ENCODE peak calls at places on chromosomes 1 and 21, in seven cellular contexts. G, C, D, M, N, J and E are unnamed samples.

GRCh38 chr21:36060159-36060921 is at the start of gene SETD4:
- DNase-seq in G (peak; percentile 93), C (peak; percentile 99), D (peak; percentile 94), M (peak; percentile 95), N (peak; percentile 94), J (peak; percentile 78), E (peak; percentile 96)

GRCh38 chr1:207309775-207310273 is 11.7 kb upstream of the CD55 start:
- DNase-seq in G (no peak), C (no peak), D (peak; percentile 32), M (peak; percentile 74), N (no peak), J (no peak), E (no peak)

GRCh38 chr1:232686346-232686745 is 56.4 kb upstream of the SIPA1L2 start:
- DNase-seq in G (no peak), C (no peak), D (no peak), M (no peak), N (no peak), J (no peak), E (no peak)

GRCh38 chr1:12525311-12526181 is 92.5 kb downstream of the DHRS3 start:
- DNase-seq in G (peak; percentile 69), C (no peak), D (peak; percentile 72), M (peak; percentile 79), N (peak; percentile 84), J (peak; percentile 47), E (no peak)

GRCh38 chr21:45538381-45539045 is 3.7 kb downstream of the SLC19A1 start:
- DNase-seq in G (peak; percentile 20), C (no peak), D (peak; percentile 7), M (no peak), N (peak; percentile 74), J (peak; percentile 8), E (no peak)

GRCh38 chr1:99943238-99943794 is 26.5 kb upstream of the SLC35A3 start:
- DNase-seq in G (no peak), C (no peak), D (no peak), M (peak; percentile 5), N (no peak), J (no peak), E (no peak)

GRCh38 chr1:87829360-87829759 is 500.7 kb downstream of the LMO4 start:
- DNase-seq in G (no peak), C (no peak), D (no peak), M (no peak), N (no peak), J (no peak), E (no peak)

GRCh38 chr1:147618077-147618569 is 52.2 kb downstream of the ACP6 start:
- DNase-seq in G (no peak), C (no peak), D (no peak), M (no peak), N (no peak), J (no peak), E (peak; percentile 79)

GRCh38 chr21:37835512-37835911 is 80.7 kb downstream of the KCNJ6 start:
- DNase-seq in G (no peak), C (no peak), D (no peak), M (no peak), N (no peak), J (no peak), E (no peak)

GRCh38 chr1:64654519-64655341 is 90.1 kb upstream of the RAVER2 start:
- DNase-seq in G (no peak), C (no peak), D (no peak), M (no peak), N (no peak), J (no peak), E (no peak)

GRCh38 chr1:15207829-15208429 is 39.1 kb upstream of the FHAD1 start:
- DNase-seq in G (peak; percentile 73), C (no peak), D (no peak), M (no peak), N (no peak), J (no peak), E (no peak)

GRCh38 chr1:32717503-32717902 is 14.9 kb upstream of the SYNC start:
- DNase-seq in G (no peak), C (no peak), D (no peak), M (no peak), N (no peak), J (no peak), E (no peak)

GRCh38 chr1:32718527-32718926 is 16.0 kb upstream of the SYNC start:
- DNase-seq in G (no peak), C (no peak), D (no peak), M (no peak), N (no peak), J (no peak), E (no peak)

GRCh38 chr1:32716312-32717126 is 13.9 kb upstream of the SYNC start:
- DNase-seq in G (peak; percentile 98), C (peak; percentile 96), D (peak; percentile 98), M (peak; percentile 68), N (peak; percentile 85), J (no peak), E (no peak)

GRCh38 chr1:32714277-32714676 is 11.7 kb upstream of the SYNC start:
- DNase-seq in G (peak; percentile 46), C (no peak), D (peak; percentile 32), M (peak; percentile 54), N (no peak), J (no peak), E (no peak)

DNA sequence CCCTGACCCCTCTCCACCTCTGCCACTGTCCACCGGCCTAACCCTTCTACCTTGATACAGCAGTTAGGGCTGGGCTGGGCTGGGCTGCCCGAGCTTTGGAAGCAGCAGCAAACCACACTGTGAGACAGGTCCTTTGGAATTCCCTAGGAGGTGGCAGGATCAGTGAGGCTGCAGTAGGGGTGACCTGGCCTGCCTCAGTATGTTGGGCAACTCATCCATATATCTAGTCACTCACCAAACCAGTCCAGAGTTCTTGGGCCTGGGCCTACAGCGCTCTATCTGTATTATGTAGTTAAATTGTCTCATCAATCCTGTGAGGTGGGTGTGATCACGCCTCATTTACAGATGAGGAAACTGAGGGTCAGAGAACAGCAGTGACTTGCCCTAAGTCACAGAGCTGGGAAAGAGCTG is 13.3 kb upstream of the SYNC start:
- DNase-seq in G (no peak), C (no peak), D (no peak), M (no peak), N (no peak), J (no peak), E (no peak)
- H3K27ac ChIP-seq in G (peak overlapping the region; percentile 92), C (no peak overlapping the region), D (peak overlapping the region; percentile 72), M (peak overlapping the region; percentile 87), N (peak overlapping the region; percentile 86), J (no peak overlapping the region), E (no peak overlapping the region)

DNA sequence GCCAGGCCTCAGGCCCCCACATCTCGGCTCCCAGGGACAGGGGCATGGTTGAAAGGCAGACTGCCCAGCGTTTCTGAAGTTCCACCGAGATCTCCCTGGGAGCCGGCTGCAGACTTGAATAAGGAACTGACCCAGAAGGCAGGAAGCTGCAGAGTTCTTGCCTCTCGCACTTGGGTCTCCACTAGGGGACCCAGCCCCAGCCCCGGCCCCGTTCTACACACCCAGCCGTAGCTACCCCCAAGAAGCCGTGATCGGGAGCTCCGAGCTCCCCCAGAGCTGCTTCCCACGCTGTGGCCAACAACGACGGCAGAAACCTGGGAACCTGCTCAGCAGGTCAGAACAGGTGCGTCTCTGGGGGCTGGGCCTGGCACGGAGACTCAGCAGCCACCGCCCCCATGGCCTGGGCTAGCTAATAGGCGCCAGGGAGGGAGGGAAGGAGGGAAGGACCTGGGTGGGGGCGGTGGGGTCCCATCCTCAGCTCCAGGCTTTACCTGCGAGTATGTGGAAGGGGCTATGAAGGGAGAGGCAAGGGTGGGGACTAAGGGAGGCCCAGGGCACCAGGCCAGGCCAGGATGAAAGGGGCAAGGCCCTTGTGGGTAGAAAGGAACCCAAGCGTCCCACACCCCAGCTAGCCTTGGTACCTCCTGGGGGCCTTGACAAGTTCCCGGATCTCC is at the start of gene NECTIN4:
- DNase-seq in G (peak; percentile 87), C (no peak), D (peak; percentile 82), M (no peak), N (peak; percentile 79), J (no peak), E (no peak)
- TF ChIP-seq EP300 in G (no peak), C (no peak), D (no peak), M (no peak), N (no peak), J (no peak), E (no peak)

GRCh38 chr1:184827600-184828368 is 73.1 kb upstream of the EDEM3 start:
- DNase-seq in G (no peak), C (no peak), D (no peak), M (no peak), N (no peak), J (no peak), E (no peak)
- H3K4me1 ChIP-seq in G (peaks cover 49% of the 10 kb centered on the region), C (no peaks in the 10 kb centered on the region), D (peaks cover 11% of the 10 kb centered on the region), M (peaks cover 9% of the 10 kb centered on the region), N (peaks cover 21% of the 10 kb centered on the region), J (no peaks in the 10 kb centered on the region), E (peaks cover 51% of the 10 kb centered on the region)

DNA sequence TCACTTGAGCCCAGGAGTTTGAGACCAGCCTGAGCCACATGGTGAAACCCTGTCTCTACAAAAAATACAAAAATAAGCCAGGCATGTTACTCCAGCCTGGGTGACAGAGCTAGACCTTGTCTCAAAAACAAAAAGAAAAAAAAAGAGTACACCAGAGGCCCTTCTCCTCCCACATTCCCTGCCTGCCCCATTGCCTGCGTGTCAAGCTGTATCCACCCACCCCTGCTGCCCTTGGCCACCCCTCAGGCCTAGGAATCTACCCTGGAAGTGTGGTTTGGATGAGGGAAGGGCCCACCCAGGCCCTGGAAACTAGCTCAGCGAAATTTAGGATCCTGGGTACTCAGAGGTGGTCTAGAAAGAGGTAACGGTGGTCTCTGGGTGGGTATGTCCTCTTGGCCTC is 25.7 kb upstream of the WASF2 start:
- DNase-seq in G (no peak), C (no peak), D (no peak), M (no peak), N (no peak), J (no peak), E (no peak)
- H3K27ac ChIP-seq in G (no peak overlapping the region), C (peak overlapping the region; percentile 25), D (no peak overlapping the region), M (no peak overlapping the region), N (peak overlapping the region; percentile 26), J (peak overlapping the region; percentile 24), E (no peak overlapping the region)

GRCh38 chr1:244971524-244972216 is 107.3 kb upstream of the HNRNPU start:
- DNase-seq in G (no peak), C (no peak), D (no peak), M (no peak), N (no peak), J (no peak), E (no peak)

GRCh38 chr1:244970236-244970652 is 105.9 kb upstream of the HNRNPU start:
- DNase-seq in G (peak; percentile 71), C (peak; percentile 92), D (no peak), M (peak; percentile 90), N (peak; percentile 88), J (peak; percentile 48), E (peak; percentile 95)

GRCh38 chr1:244968431-244968830 is 104.1 kb upstream of the HNRNPU start:
- DNase-seq in G (no peak), C (no peak), D (no peak), M (no peak), N (no peak), J (no peak), E (no peak)

GRCh38 chr1:244970661-244971523 is 106.5 kb upstream of the HNRNPU start:
- DNase-seq in G (peak; percentile 92), C (peak; percentile 90), D (peak; percentile 93), M (peak; percentile 97), N (peak; percentile 96), J (peak; percentile 90), E (peak; percentile 97)

GRCh38 chr1:244969355-244970235 is 105.3 kb upstream of the HNRNPU start:
- DNase-seq in G (peak; percentile 72), C (no peak), D (peak; percentile 77), M (peak; percentile 91), N (peak; percentile 91), J (peak; percentile 62), E (peak; percentile 97)
- TF ChIP-seq EP300 in G (no peak), C (no peak), D (peak; percentile 65), M (no peak), N (no peak), J (no peak), E (no peak)